ENCODE peak calls at places on chromosome 21, in ten cellular contexts. S is amygdala; D is stimulated activated CD4-positive, alpha-beta T cell treated with anti-CD3 and anti-CD28 coated beads, Interleukin-12 subunit alpha, Interleukin-12 subunit beta, amount 100 ng/mL, for 48 hours; R is cerebellum; N is activated T-cell treated with anti-CD3 and anti-CD28 coated beads, Interleukin-2, amount 50 U/mL, for 72 hours; O is GM04504; W is neural crest cell; P is ACHN; E is Peyer's patch; X is LoVo. A is an unnamed sample.

GRCh38 chr21:37915941-37916794 is at the start of gene KCNJ6:
- DNase-seq in X (no peak), D (no peak), O (peak), N (peak), P (peak), S (no peak), E (no peak), R (peak), W (peak), A (peak)

GRCh38 chr21:45098867-45099266 is 24.5 kb downstream of the ADARB1 start:
- DNase-seq in O (no peak), R (peak), P (peak), W (no peak), N (no peak), X (peak), E (no peak), D (no peak), S (no peak), A (no peak)

GRCh38 chr21:44427241-44428120 is 27.8 kb upstream of the LRRC3 start:
- DNase-seq in N (no peak), O (no peak), D (no peak), E (no peak), P (no peak), R (peak), S (no peak), W (no peak), X (no peak), A (no peak)

GRCh38 chr21:45330075-45330781 is 42.5 kb upstream of the POFUT2 start:
- DNase-seq in R (no peak), S (no peak), E (no peak), W (no peak), P (peak), X (peak), D (no peak), N (no peak), O (peak), A (no peak)

GRCh38 chr21:38989745-38990423 is 184.2 kb downstream of the ETS2 start:
- DNase-seq in N (no peak), S (no peak), P (no peak), O (no peak), W (peak), R (no peak), X (peak), E (no peak), D (no peak), A (no peak)

GRCh38 chr21:45224189-45224938 is 63.3 kb downstream of the POFUT2 start:
- DNase-seq in D (no peak), P (no peak), W (no peak), O (no peak), S (no peak), X (no peak), R (no peak), E (peak), N (no peak), A (no peak)

GRCh38 chr21:43196789-43197188 is 28.0 kb downstream of the CRYAA start:
- DNase-seq in N (no peak), D (no peak), O (no peak), R (no peak), X (no peak), E (no peak), P (no peak), W (no peak), S (no peak), A (peak)

GRCh38 chr21:16851054-16851453 is 661.8 kb upstream of the CXADR start:
- DNase-seq in P (no peak), D (no peak), W (no peak), X (no peak), E (no peak), S (no peak), R (no peak), O (no peak), N (no peak), A (no peak)

GRCh38 chr21:42559326-42559725 is 45.7 kb downstream of the SLC37A1 start:
- DNase-seq in S (no peak), O (no peak), P (no peak), D (no peak), W (no peak), X (no peak), E (no peak), N (no peak), R (no peak), A (peak)

GRCh38 chr21:44370771-44371410 is 17.5 kb downstream of the TRPM2 start:
- DNase-seq in D (no peak), W (no peak), N (no peak), S (no peak), R (no peak), P (no peak), E (no peak), X (no peak), O (no peak), A (no peak)

GRCh38 chr21:39057121-39057520 is 126.1 kb downstream of the PSMG1 start:
- DNase-seq in S (no peak), O (no peak), R (no peak), N (no peak), D (no peak), P (no peak), X (no peak), E (no peak), W (no peak), A (no peak)

GRCh38 chr21:44999972-45000636 is 60.3 kb downstream of the SLX9 start:
- DNase-seq in X (no peak), O (no peak), R (no peak), W (no peak), N (no peak), E (no peak), P (no peak), D (no peak), S (no peak), A (no peak)